ENCODE peak calls at places on chromosome 16, in ten cellular contexts. E is transverse colon; H is left ventricle myocardium inferior; L is heart left ventricle; W is breast epithelium; M is naive thymus-derived CD4-positive, alpha-beta T cell; X is IMR-90; U is SK-N-SH; Z is brain microvascular endothelial cell; O is cardiac muscle cell. G is an unnamed sample.

GRCh38 chr16:57828272-57829161 is 26.2 kb upstream of the KIFC3 start:
- DNase-seq in W (no peak), X (no peak), O (no peak), E (no peak), Z (no peak), U (no peak), L (no peak), M (no peak), H (no peak), G (no peak)

GRCh38 chr16:28126684-28127620 is 63.4 kb upstream of the GSG1L start:
- DNase-seq in H (no peak), X (no peak), W (no peak), O (no peak), L (no peak), U (no peak), Z (no peak), E (no peak), M (no peak), G (no peak)

GRCh38 chr16:12532871-12533610 is 270.6 kb downstream of the CPPED1 start:
- DNase-seq in L (no peak), E (no peak), Z (no peak), H (no peak), U (no peak), O (no peak), W (no peak), M (no peak), X (no peak), G (no peak)

GRCh38 chr16:6864670-6865069 is 468.0 kb upstream of the RBFOX1 start:
- DNase-seq in E (no peak), U (no peak), W (no peak), Z (no peak), M (no peak), O (no peak), L (no peak), X (no peak), H (no peak), G (no peak)

GRCh38 chr16:65069766-65070165 is 52.1 kb downstream of the CDH11 start:
- DNase-seq in U (no peak), H (no peak), E (no peak), W (no peak), L (no peak), Z (peak; percentile 32), O (peak; percentile 25), X (peak; percentile 61), M (no peak), G (no peak)

GRCh38 chr16:69717066-69717465 is 9.3 kb downstream of the NQO1 start:
- DNase-seq in L (no peak), O (no peak), X (no peak), U (no peak), Z (no peak), W (no peak), M (no peak), E (no peak), H (no peak), G (no peak)

GRCh38 chr16:56305956-56306565 is 114.8 kb downstream of the GNAO1 start:
- DNase-seq in W (no peak), U (no peak), E (no peak), M (no peak), L (no peak), O (peak; percentile 8), Z (no peak), H (no peak), X (peak; percentile 22), G (peak; percentile 12)

GRCh38 chr16:73213761-73214480 is 166.0 kb upstream of the ZFHX3 start:
- DNase-seq in U (no peak), L (no peak), M (no peak), X (peak; percentile 31), H (no peak), O (no peak), W (no peak), E (no peak), Z (no peak), G (no peak)

GRCh38 chr16:31010539-31010938 is at the start of gene STX1B:
- DNase-seq in U (peak; percentile 100), X (no peak), E (peak; percentile 21), W (no peak), M (peak; percentile 41), L (peak; percentile 13), O (peak; percentile 31), Z (no peak), H (no peak), G (no peak)

GRCh38 chr16:88298166-88298881 is 84.4 kb upstream of the ZNF469 start:
- DNase-seq in L (peak; percentile 52), X (peak; percentile 60), M (no peak), Z (peak; percentile 54), U (no peak), E (no peak), H (peak; percentile 36), O (peak; percentile 64), W (no peak), G (peak; percentile 47)

GRCh38 chr16:57628008-57628781 is at the start of gene ADGRG1:
- DNase-seq in H (peak; percentile 64), U (peak; percentile 80), M (peak; percentile 62), L (peak; percentile 68), W (no peak), E (no peak), O (peak; percentile 97), X (peak; percentile 97), Z (peak; percentile 93), G (peak; percentile 94)

GRCh38 chr16:88558457-88559442 is 11.5 kb upstream of the ZC3H18 start:
- DNase-seq in Z (peak; percentile 52), W (peak; percentile 69), X (peak; percentile 43), L (peak; percentile 88), O (peak; percentile 88), M (no peak), U (peak; percentile 86), H (peak; percentile 83), E (peak; percentile 89), G (peak; percentile 16)

GRCh38 chr16:2498531-2499253 is 15.1 kb upstream of the ATP6V0C start:
- DNase-seq in O (no peak), M (no peak), W (peak; percentile 95), X (no peak), E (no peak), U (no peak), H (peak; percentile 63), Z (no peak), L (peak; percentile 77), G (no peak)

GRCh38 chr16:50635505-50636392 is 45.4 kb downstream of the SNX20 start:
- DNase-seq in Z (no peak), X (no peak), H (no peak), L (no peak), O (no peak), M (no peak), W (no peak), U (peak; percentile 53), E (no peak), G (no peak)

GRCh38 chr16:70417661-70418060 is 21.2 kb downstream of the ST3GAL2 start:
- DNase-seq in M (no peak), L (no peak), W (no peak), U (no peak), O (no peak), X (no peak), Z (no peak), E (no peak), H (no peak), G (no peak)

GRCh38 chr16:69131167-69131748 is 1.1 kb downstream of the CHTF8 start:
- DNase-seq in Z (peak; percentile 20), O (peak; percentile 42), U (peak; percentile 76), X (peak; percentile 24), H (no peak), L (no peak), M (no peak), E (no peak), W (no peak), G (no peak)

GRCh38 chr16:2511128-2511785 is 2.5 kb upstream of the ATP6V0C start:
- DNase-seq in W (no peak), U (no peak), E (peak; percentile 71), O (peak; percentile 63), H (peak; percentile 68), Z (peak; percentile 52), L (peak; percentile 56), X (peak; percentile 71), M (no peak), G (peak; percentile 48)

GRCh38 chr16:22623351-22623781 is 112.7 kb downstream of the NPIPB5 start:
- DNase-seq in W (no peak), O (peak; percentile 45), X (no peak), Z (no peak), L (no peak), U (no peak), M (no peak), H (no peak), E (no peak), G (peak; percentile 81)

GRCh38 chr16:81841709-81842108 is 62.6 kb downstream of the PLCG2 start:
- DNase-seq in U (no peak), M (no peak), O (no peak), H (no peak), E (no peak), L (no peak), X (no peak), W (no peak), Z (no peak), G (no peak)
- H3K27ac ChIP-seq in U (no peak overlapping the region), M (no peak overlapping the region), O (no peak overlapping the region), H (no peak overlapping the region), E (peak overlapping the region; percentile 34), L (no peak overlapping the region), X (no peak overlapping the region), W (no peak overlapping the region), Z (no peak overlapping the region), G (no peak overlapping the region)

GRCh38 chr16:68084504-68085258 is 489 bp upstream of the NFATC3 start:
- DNase-seq in M (peak; percentile 90), U (peak; percentile 90), H (peak; percentile 92), W (peak; percentile 80), L (peak; percentile 96), E (peak; percentile 92), X (peak; percentile 61), O (peak; percentile 72), Z (peak; percentile 39), G (peak; percentile 85)
- H3K27ac ChIP-seq in M (peak overlapping the region; percentile 85), U (peak overlapping the region; percentile 99), H (peak overlapping the region; percentile 97), W (peak overlapping the region; percentile 94), L (peak overlapping the region; percentile 97), E (peak overlapping the region; percentile 98), X (peak overlapping the region; percentile 95), O (peak overlapping the region; percentile 82), Z (peak overlapping the region; percentile 54), G (peak overlapping the region; percentile 87)

DNA sequence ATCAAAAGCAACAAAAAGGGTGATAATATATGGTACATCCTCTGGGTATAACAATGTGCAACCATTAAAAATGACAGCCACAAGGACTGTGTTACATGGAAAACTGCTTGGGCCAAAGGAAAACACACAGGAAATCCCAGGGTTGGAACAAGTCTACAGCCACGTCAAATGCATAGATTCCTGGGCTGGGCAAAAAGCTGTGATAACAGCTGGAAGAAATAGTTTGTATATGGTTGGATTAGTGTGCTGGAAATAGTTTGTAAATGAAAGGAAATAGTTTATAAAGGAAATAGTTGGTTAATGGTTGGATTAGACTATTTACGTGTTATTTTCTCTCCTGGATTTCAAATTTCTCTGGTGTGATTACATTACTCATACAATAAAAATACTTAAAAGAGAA is 2.6 kb downstream of the HSD17B2 start:
- DNase-seq in M (no peak), L (no peak), W (no peak), Z (peak; percentile 33), E (no peak), X (peak; percentile 53), H (no peak), O (no peak), U (no peak), G (no peak)
- H3K27ac ChIP-seq in M (no peak overlapping the region), L (no peak overlapping the region), W (no peak overlapping the region), Z (peak overlapping the region; percentile 67), E (no peak overlapping the region), X (no peak overlapping the region), H (no peak overlapping the region), O (no peak overlapping the region), U (no peak overlapping the region), G (no peak overlapping the region)

DNA sequence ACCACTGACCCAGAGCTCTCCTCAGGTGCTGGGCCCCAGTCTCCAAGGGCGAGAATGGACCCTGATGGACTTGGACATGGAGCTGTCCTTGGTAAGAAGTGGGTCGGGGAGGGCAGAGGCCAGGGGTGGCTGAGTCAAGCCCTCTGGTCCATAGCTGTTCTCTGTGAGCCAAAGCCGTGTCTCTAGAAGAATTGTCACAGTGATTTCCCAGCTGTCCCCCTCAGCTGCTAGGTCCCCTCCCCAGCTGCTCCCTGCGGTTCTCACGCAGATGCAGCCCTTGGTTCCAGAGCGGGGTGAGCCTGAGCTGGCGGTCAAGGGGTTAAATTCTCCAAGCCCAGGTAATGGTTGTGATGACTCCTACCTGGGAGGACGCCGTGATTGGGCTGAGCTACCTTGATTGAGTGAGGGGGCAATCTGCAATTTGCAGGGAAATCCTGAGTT is 1.3 kb upstream of the NOL3 start:
- DNase-seq in E (no peak), O (no peak), H (no peak), W (no peak), L (no peak), X (no peak), M (no peak), Z (no peak), U (no peak), G (no peak)
- H3K27ac ChIP-seq in E (peak overlapping the region; percentile 87), O (no peak overlapping the region), H (peak overlapping the region; percentile 96), W (peak overlapping the region; percentile 95), L (peak overlapping the region; percentile 98), X (no peak overlapping the region), M (no peak overlapping the region), Z (no peak overlapping the region), U (peak overlapping the region; percentile 94), G (no peak overlapping the region)

G was measured in astrocyte.